ENCODE peak calls at places on chromosome 7, in eight cellular contexts. I is SK-N-SH, W is OCI-LY7, Q is HCT116, K is neural progenitor cell, P is hepatocyte, H is MM.1S, M is GM23248. G is an unnamed sample.

GRCh38 chr7:37365405-37365804 is 83.3 kb downstream of the ELMO1 start:
- DNase-seq in W (no peak), M (no peak), Q (no peak), H (no peak), P (no peak), K (no peak), I (no peak), G (no peak)

GRCh38 chr7:66326501-66327180 is 121.5 kb downstream of the TPST1 start:
- DNase-seq in H (no peak), W (no peak), Q (no peak), M (peak), P (no peak), I (peak), K (no peak), G (peak)

GRCh38 chr7:138449580-138449979 is 10.5 kb upstream of the TRIM24 start:
- DNase-seq in Q (no peak), H (no peak), W (peak), P (no peak), I (peak), K (peak), M (no peak), G (no peak)

GRCh38 chr7:232571-233455 is 40.4 kb downstream of the FAM20C start:
- DNase-seq in P (no peak), I (no peak), M (peak), W (no peak), K (no peak), H (no peak), Q (no peak), G (no peak)

GRCh38 chr7:65301007-65301406 is 72.6 kb upstream of the ZNF92 start:
- DNase-seq in W (no peak), I (no peak), K (no peak), M (no peak), H (no peak), P (no peak), Q (no peak), G (no peak)

GRCh38 chr7:101140746-101141382 is 13.4 kb upstream of the AP1S1 start:
- DNase-seq in I (no peak), W (no peak), H (no peak), K (no peak), P (no peak), M (no peak), Q (no peak), G (peak)

GRCh38 chr7:116499168-116500070 is at the start of gene CAV2:
- DNase-seq in H (peak), W (no peak), M (peak), I (peak), K (peak), P (peak), Q (peak), G (peak)

GRCh38 chr7:135710417-135711138 is 17.4 kb downstream of the SLC13A4 start:
- DNase-seq in P (peak), W (peak), I (peak), M (peak), H (no peak), K (peak), Q (no peak), G (peak)

GRCh38 chr7:116500071-116500853 is 724 bp downstream of the CAV2 start:
- DNase-seq in H (peak), K (peak), Q (no peak), I (peak), M (peak), W (no peak), P (peak), G (peak)

GRCh38 chr7:17242504-17242903 is 55.9 kb upstream of the AHR start:
- DNase-seq in K (no peak), H (no peak), P (no peak), Q (no peak), M (no peak), W (no peak), I (no peak), G (no peak)

GRCh38 chr7:18421297-18422004 is 74.1 kb upstream of the HDAC9 start:
- DNase-seq in Q (no peak), M (no peak), H (no peak), I (no peak), P (no peak), W (peak), K (peak), G (no peak)

GRCh38 chr7:43248961-43249807 is 136.7 kb downstream of the HECW1 start:
- DNase-seq in I (no peak), H (no peak), M (peak), Q (peak), P (no peak), W (no peak), K (no peak), G (peak)

GRCh38 chr7:128902761-128903585 is 7.5 kb downstream of the KCP start:
- DNase-seq in W (no peak), K (no peak), H (no peak), M (peak), Q (no peak), P (no peak), I (peak), G (peak)

GRCh38 chr7:116588641-116589594 is 64.1 kb downstream of the CAV1 start:
- DNase-seq in K (peak), P (peak), W (peak), I (peak), M (peak), H (peak), Q (peak), G (peak)

GRCh38 chr7:47591655-47592572 is 10.0 kb upstream of the TNS3 start:
- DNase-seq in P (peak), H (no peak), K (peak), W (no peak), M (peak), Q (no peak), I (no peak), G (peak)

GRCh38 chr7:39950473-39951155 is 558 bp downstream of the CDK13 start:
- DNase-seq in W (peak), K (peak), M (peak), P (peak), I (peak), H (peak), Q (no peak), G (peak)

GRCh38 chr7:117123311-117123926 is 170.1 kb downstream of the ST7 start:
- DNase-seq in P (no peak), H (no peak), K (no peak), Q (no peak), W (no peak), I (no peak), M (no peak), G (no peak)

GRCh38 chr7:107309296-107309695 is 140.5 kb downstream of the HBP1 start:
- DNase-seq in P (no peak), Q (no peak), K (no peak), M (no peak), I (no peak), H (no peak), W (no peak), G (no peak)
- TF ChIP-seq EZH2phosphoT487 in P (no peak), Q (no peak), K (no peak), M (no peak), I (no peak), H (no peak), W (no peak), G (no peak)

GRCh38 chr7:97174308-97174707 is 56.8 kb downstream of the SDHAF3 start:
- DNase-seq in H (no peak), I (no peak), P (no peak), Q (no peak), K (no peak), W (no peak), M (peak), G (no peak)

GRCh38 chr7:97179454-97180104 is 62.1 kb downstream of the SDHAF3 start:
- DNase-seq in I (peak), M (peak), H (peak), P (peak), K (peak), W (peak), Q (peak), G (peak)
- TF ChIP-seq EZH2phosphoT487 in I (no peak), M (no peak), H (no peak), P (no peak), K (no peak), W (no peak), Q (no peak), G (no peak)

GRCh38 chr7:20403356-20403755 is 72.7 kb downstream of the ITGB8 start:
- DNase-seq in K (no peak), H (no peak), Q (no peak), W (no peak), P (no peak), I (no peak), M (peak), G (no peak)
- TF ChIP-seq EZH2phosphoT487 in K (no peak), H (no peak), Q (no peak), W (no peak), P (no peak), I (no peak), M (no peak), G (no peak)

GRCh38 chr7:95092332-95092731 is 184.9 kb downstream of the PPP1R9A start:
- DNase-seq in Q (no peak), W (no peak), H (no peak), P (no peak), I (no peak), M (no peak), K (no peak), G (no peak)

GRCh38 chr7:95089916-95090315 is 182.5 kb downstream of the PPP1R9A start:
- DNase-seq in W (no peak), P (no peak), H (no peak), M (no peak), K (no peak), Q (no peak), I (no peak), G (no peak)

GRCh38 chr7:95089414-95089813 is 182.0 kb downstream of the PPP1R9A start:
- DNase-seq in W (no peak), I (no peak), M (no peak), Q (no peak), P (no peak), K (peak), H (no peak), G (no peak)

GRCh38 chr7:95088536-95088935 is 181.1 kb downstream of the PPP1R9A start:
- DNase-seq in I (no peak), H (no peak), K (no peak), Q (no peak), P (no peak), W (no peak), M (no peak), G (peak)
- TF ChIP-seq EZH2phosphoT487 in I (no peak), H (no peak), K (no peak), Q (no peak), P (no peak), W (no peak), M (no peak), G (no peak)

GRCh38 chr7:3070908-3071307 is 27.2 kb upstream of the CARD11 start:
- DNase-seq in K (no peak), I (no peak), Q (no peak), M (no peak), W (no peak), H (no peak), P (no peak), G (no peak)
- TF ChIP-seq EZH2phosphoT487 in K (no peak), I (no peak), Q (no peak), M (no peak), W (no peak), H (no peak), P (no peak), G (no peak)

DNA sequence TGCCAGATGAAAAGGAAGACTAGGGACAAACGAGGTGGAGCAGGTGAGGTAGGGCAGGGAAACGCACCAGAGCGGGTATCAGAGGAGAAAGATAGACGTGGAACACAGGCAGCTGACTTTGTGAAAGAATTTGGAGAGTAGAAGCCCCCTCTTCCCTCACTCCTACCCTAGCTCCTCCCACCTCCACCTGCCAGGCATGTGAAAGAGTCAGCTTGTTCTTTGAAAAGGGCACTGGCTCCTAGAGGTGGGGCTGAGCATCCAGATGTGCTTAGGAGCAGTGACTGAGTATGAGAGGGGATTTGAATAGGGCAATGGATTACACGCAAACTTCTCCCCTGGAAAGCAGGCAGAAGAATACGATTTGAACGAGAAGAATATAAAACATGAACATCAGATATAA is 174.2 kb upstream of the INHBA start:
- DNase-seq in M (no peak), I (no peak), W (no peak), H (no peak), Q (no peak), K (no peak), P (no peak), G (no peak)
- TF ChIP-seq EZH2phosphoT487 in M (no peak), I (no peak), W (no peak), H (no peak), Q (no peak), K (no peak), P (no peak), G (no peak)

DNA sequence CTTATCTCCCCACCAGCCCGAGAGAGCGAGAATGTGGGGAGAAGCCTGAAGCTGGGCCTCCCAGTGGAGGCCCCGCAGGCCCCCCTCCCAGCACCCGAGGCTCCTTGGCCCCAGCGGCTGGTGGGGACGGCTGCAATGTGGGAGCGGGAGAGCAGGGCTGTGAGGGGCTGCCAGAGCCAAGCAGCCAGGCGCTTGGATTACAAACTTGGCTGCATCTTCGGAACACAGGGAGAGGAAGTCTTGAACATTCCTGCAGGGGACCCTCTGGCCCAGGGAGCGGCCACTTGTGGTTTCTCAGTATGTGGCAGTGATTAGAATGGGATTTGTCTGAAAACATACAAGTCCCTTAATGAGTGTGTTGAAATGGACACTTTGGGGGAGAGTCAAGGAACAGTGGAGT is 23.2 kb downstream of the ELN start:
- DNase-seq in Q (no peak), I (no peak), W (no peak), H (no peak), K (no peak), M (no peak), P (peak), G (no peak)
- TF ChIP-seq EZH2phosphoT487 in Q (no peak), I (no peak), W (no peak), H (no peak), K (no peak), M (no peak), P (no peak), G (no peak)

GRCh38 chr7:54788664-54789063 is 29.7 kb upstream of the SEC61G start:
- DNase-seq in H (no peak), Q (peak), W (no peak), P (peak), M (peak), K (peak), I (peak), G (peak)

GRCh38 chr7:54783952-54784351 is 24.9 kb upstream of the SEC61G start:
- DNase-seq in H (peak), M (no peak), W (no peak), P (no peak), K (no peak), I (no peak), Q (no peak), G (no peak)

GRCh38 chr7:54782829-54783228 is 23.8 kb upstream of the SEC61G start:
- DNase-seq in M (no peak), Q (no peak), I (no peak), H (no peak), K (peak), W (no peak), P (no peak), G (no peak)

GRCh38 chr7:54782314-54782713 is 23.3 kb upstream of the SEC61G start:
- DNase-seq in I (no peak), Q (no peak), H (no peak), K (no peak), P (no peak), W (no peak), M (no peak), G (no peak)

DNA sequence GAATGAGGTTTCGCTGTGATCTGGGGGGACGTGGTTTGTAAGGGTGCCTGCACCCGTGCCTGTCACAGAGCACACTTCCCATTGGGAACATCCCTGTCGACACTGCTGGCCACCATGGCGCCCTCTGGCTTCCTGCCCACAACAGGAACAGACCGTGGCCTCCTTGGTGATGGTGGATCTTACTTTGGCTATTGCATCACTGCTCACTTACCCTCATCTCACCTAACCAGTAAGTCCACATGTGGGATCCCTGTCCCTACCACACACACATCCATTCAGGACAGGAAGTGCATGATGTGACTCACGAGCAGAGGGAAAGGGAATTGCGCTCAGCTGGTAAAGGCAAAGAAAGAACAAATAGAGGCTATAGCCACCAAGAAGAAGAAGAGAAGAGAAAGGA is 26.2 kb upstream of the SEC61G start:
- DNase-seq in P (no peak), W (no peak), K (no peak), Q (no peak), I (no peak), M (no peak), H (no peak), G (peak)
- TF ChIP-seq EZH2phosphoT487 in P (no peak), W (no peak), K (no peak), Q (no peak), I (no peak), M (no peak), H (no peak), G (no peak)